ENCODE peak calls at places on chromosomes 2 and 18, in eight cellular contexts. D is tibial nerve; Q is neural progenitor cell; X is A549; O is H9; E is CD4-positive, alpha-beta memory T cell; S is uterus; T is heart left ventricle. K is an unnamed sample.

GRCh38 chr2:187215576-187216240 is 232.3 kb downstream of the CALCRL start:
- DNase-seq in O (no peak), D (no peak), S (no peak), E (no peak), X (no peak), T (no peak), Q (no peak), K (no peak)

GRCh38 chr2:239890347-239890746 is 134.8 kb downstream of the NDUFA10 start:
- DNase-seq in T (no peak), S (no peak), D (no peak), E (no peak), X (no peak), O (peak), Q (no peak), K (peak)

GRCh38 chr18:45839415-45840395 is 14.2 kb downstream of the SIGLEC15 start:
- DNase-seq in O (peak), T (no peak), S (no peak), Q (peak), X (peak), D (no peak), E (peak), K (no peak)

GRCh38 chr18:30675072-30675471 is 367.5 kb downstream of the DSC3 start:
- DNase-seq in Q (no peak), S (no peak), T (no peak), D (no peak), X (no peak), E (no peak), O (no peak), K (no peak)

GRCh38 chr2:173997269-173997668 is 32.1 kb upstream of the SP3 start:
- DNase-seq in D (peak), E (no peak), X (no peak), Q (no peak), O (no peak), T (peak), S (peak), K (peak)

GRCh38 chr2:73823916-73824523 is 4.7 kb upstream of the STAMBP start:
- DNase-seq in Q (peak), O (no peak), D (no peak), X (peak), E (peak), S (peak), T (no peak), K (no peak)

GRCh38 chr2:162261032-162261945 is 18.0 kb upstream of the FAP start:
- DNase-seq in Q (no peak), S (no peak), E (no peak), T (peak), O (no peak), D (no peak), X (no peak), K (peak)

GRCh38 chr2:169039702-169040101 is 8.6 kb upstream of the ABCB11 start:
- DNase-seq in E (no peak), T (no peak), O (no peak), D (no peak), X (no peak), Q (no peak), S (no peak), K (no peak)

GRCh38 chr2:3454802-3455201 is 64.5 kb downstream of the ADI1 start:
- DNase-seq in X (no peak), Q (no peak), E (no peak), S (no peak), O (no peak), D (no peak), T (no peak), K (peak)

GRCh38 chr2:74975016-74975415 is 16.6 kb downstream of the POLE4 start:
- DNase-seq in O (no peak), E (no peak), T (no peak), X (no peak), Q (no peak), S (no peak), D (no peak), K (no peak)

GRCh38 chr2:157329524-157329923 is 3.9 kb upstream of the ERMN start:
- DNase-seq in X (no peak), E (no peak), O (no peak), T (no peak), D (no peak), Q (no peak), S (no peak), K (no peak)

GRCh38 chr2:200408428-200409311 is 101.2 kb downstream of the KCTD18 start:
- DNase-seq in X (peak), S (no peak), T (no peak), O (no peak), D (no peak), E (no peak), Q (no peak), K (no peak)

GRCh38 chr2:145431181-145431951 is 911.4 kb upstream of the ZEB2 start:
- DNase-seq in X (peak), D (no peak), T (no peak), Q (peak), S (no peak), O (peak), E (no peak), K (no peak)

GRCh38 chr2:112692496-112692911 is 28.3 kb upstream of the NT5DC4 start:
- DNase-seq in D (no peak), S (no peak), T (no peak), Q (no peak), O (peak), X (peak), E (peak), K (peak)

GRCh38 chr2:2846379-2847130 is 515.5 kb upstream of the MYT1L start:
- DNase-seq in E (no peak), S (peak), T (peak), X (no peak), O (no peak), Q (no peak), D (no peak), K (no peak)

GRCh38 chr2:85840091-85840490 is 48.7 kb downstream of the ST3GAL5 start:
- DNase-seq in D (no peak), X (no peak), O (no peak), E (peak), S (no peak), Q (no peak), T (no peak), K (no peak)

GRCh38 chr2:239259173-239259572 is 141.6 kb downstream of the HDAC4 start:
- DNase-seq in E (no peak), S (no peak), O (no peak), X (no peak), D (no peak), Q (no peak), T (no peak), K (no peak)

GRCh38 chr18:69495338-69495737 is 94.7 kb downstream of the DOK6 start:
- DNase-seq in E (no peak), D (no peak), O (no peak), X (no peak), T (no peak), Q (no peak), S (no peak), K (no peak)

GRCh38 chr2:101274142-101274541 is 21.5 kb downstream of the CNOT11 start:
- DNase-seq in S (no peak), O (no peak), X (no peak), D (no peak), Q (no peak), T (no peak), E (no peak), K (no peak)

GRCh38 chr2:145753966-145754365 is 1234.0 kb upstream of the ZEB2 start:
- DNase-seq in O (no peak), E (no peak), Q (no peak), X (no peak), T (no peak), S (no peak), D (no peak), K (no peak)

GRCh38 chr2:96531366-96531765 is 5.2 kb upstream of the ARID5A start:
- DNase-seq in O (no peak), Q (no peak), T (no peak), X (no peak), D (no peak), E (no peak), S (peak), K (no peak)

GRCh38 chr2:222950886-222951285 is 90.0 kb downstream of the ACSL3 start:
- DNase-seq in S (no peak), O (no peak), X (no peak), E (no peak), T (no peak), D (no peak), Q (no peak), K (no peak)

GRCh38 chr2:103496850-103497249 is 735.0 kb downstream of the TMEM182 start:
- DNase-seq in T (no peak), O (no peak), X (no peak), Q (no peak), D (no peak), S (no peak), E (no peak), K (no peak)

GRCh38 chr2:203442463-203442862 is 92.6 kb downstream of the RAPH1 start:
- DNase-seq in D (no peak), Q (no peak), X (no peak), S (no peak), T (no peak), E (no peak), O (no peak), K (no peak)

GRCh38 chr2:26481705-26482104 is 3.8 kb upstream of the OTOF start:
- DNase-seq in T (no peak), X (no peak), O (no peak), D (no peak), S (no peak), E (no peak), Q (no peak), K (no peak)

GRCh38 chr18:25873833-25874232 is 216.6 kb downstream of the SS18 start:
- DNase-seq in E (no peak), O (no peak), T (no peak), Q (no peak), D (no peak), S (no peak), X (no peak), K (no peak)

GRCh38 chr2:24832991-24833671 is 39.9 kb downstream of the CENPO start:
- DNase-seq in X (no peak), D (no peak), E (no peak), S (no peak), Q (peak), T (no peak), O (peak), K (no peak)

GRCh38 chr2:182649316-182649715 is 66.7 kb upstream of the DNAJC10 start:
- DNase-seq in D (no peak), Q (peak), T (no peak), E (no peak), S (no peak), X (peak), O (peak), K (no peak)

GRCh38 chr18:51417643-51418483 is 220.4 kb upstream of the MEX3C start:
- DNase-seq in E (no peak), Q (no peak), T (no peak), X (no peak), S (no peak), D (no peak), O (peak), K (no peak)
- H3K27ac ChIP-seq in E (no peak), Q (no peak), T (no peak), X (no peak), S (no peak), D (no peak), O (peak), K (no peak)

GRCh38 chr2:134232461-134232860 is 21.4 kb upstream of the MGAT5 start:
- DNase-seq in S (no peak), Q (no peak), T (no peak), E (peak), D (no peak), X (no peak), O (no peak), K (no peak)
- H3K27ac ChIP-seq in S (no peak), Q (no peak), T (no peak), E (peak), D (no peak), X (no peak), O (no peak), K (no peak)

GRCh38 chr2:44462934-44463849 is 101.4 kb downstream of the CAMKMT start:
- DNase-seq in X (no peak), E (no peak), S (no peak), Q (peak), T (no peak), D (no peak), O (peak), K (no peak)

GRCh38 chr2:44455877-44456276 is 94.1 kb downstream of the CAMKMT start:
- DNase-seq in D (no peak), S (no peak), O (no peak), Q (no peak), T (no peak), E (no peak), X (no peak), K (no peak)

GRCh38 chr2:44464437-44464836 is 102.7 kb downstream of the CAMKMT start:
- DNase-seq in T (no peak), S (no peak), X (no peak), D (no peak), Q (no peak), E (no peak), O (no peak), K (no peak)

GRCh38 chr2:44456946-44457345 is 95.2 kb downstream of the CAMKMT start:
- DNase-seq in D (no peak), S (no peak), O (no peak), T (no peak), X (no peak), Q (no peak), E (no peak), K (no peak)

DNA sequence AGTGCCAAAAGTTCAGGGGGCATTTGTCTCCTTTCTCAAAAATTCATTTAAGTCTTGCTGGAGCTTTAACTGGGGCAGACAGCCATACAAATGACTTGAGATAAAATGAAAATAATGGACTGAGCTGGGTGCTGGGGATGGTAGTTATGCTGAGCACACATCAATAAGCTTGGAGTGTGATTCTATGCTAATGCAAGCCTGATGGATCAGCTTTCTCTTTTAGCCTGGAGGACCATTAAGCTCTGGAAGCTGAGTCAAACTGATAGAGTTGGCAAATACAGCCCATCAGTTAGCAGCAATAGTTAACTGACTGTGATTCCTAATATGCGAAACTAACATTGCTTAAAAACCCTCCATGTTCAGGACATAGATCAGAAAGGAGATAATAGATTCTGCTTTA is 98.0 kb downstream of the CAMKMT start:
- DNase-seq in T (no peak), D (no peak), Q (peak), E (no peak), O (no peak), X (no peak), S (no peak), K (no peak)
- H3K27ac ChIP-seq in T (no peak), D (no peak), Q (no peak), E (no peak), O (no peak), X (no peak), S (no peak), K (no peak)

GRCh38 chr2:204715332-204715731 is 170.1 kb downstream of the PARD3B start:
- DNase-seq in X (no peak), Q (no peak), D (no peak), S (no peak), E (no peak), O (no peak), T (no peak), K (no peak)

GRCh38 chr2:204717591-204717990 is 172.3 kb downstream of the PARD3B start:
- DNase-seq in X (no peak), T (no peak), S (no peak), D (no peak), Q (no peak), O (no peak), E (no peak), K (no peak)

GRCh38 chr2:204718607-204719006 is 173.3 kb downstream of the PARD3B start:
- DNase-seq in Q (no peak), D (no peak), X (no peak), E (no peak), S (no peak), T (no peak), O (no peak), K (no peak)

DNA sequence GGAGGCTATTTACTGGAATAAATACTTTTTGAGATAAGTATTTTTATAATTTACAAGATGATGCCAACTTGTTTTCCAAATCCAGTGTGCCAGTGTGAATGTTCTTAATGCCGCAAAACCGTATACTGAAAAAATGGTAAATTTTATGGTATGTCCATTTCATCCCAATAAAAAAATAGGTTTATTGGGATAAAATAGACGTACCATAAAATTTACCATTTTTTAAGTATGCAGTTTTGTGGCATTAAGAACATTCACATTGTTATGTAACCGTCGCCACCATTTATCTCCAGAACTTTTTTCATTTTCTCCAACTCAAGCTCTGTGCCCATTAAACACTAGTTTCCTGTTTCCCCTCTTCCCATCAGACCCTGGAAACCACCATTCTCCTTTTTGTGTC is 167.9 kb downstream of the PARD3B start:
- DNase-seq in D (no peak), S (no peak), X (no peak), O (no peak), Q (no peak), T (no peak), E (no peak), K (no peak)
- H3K27ac ChIP-seq in D (no peak), S (no peak), X (no peak), O (no peak), Q (no peak), T (no peak), E (no peak), K (no peak)

GRCh38 chr2:10307561-10308156 is 5.0 kb downstream of the HPCAL1 start:
- DNase-seq in E (no peak), S (no peak), Q (no peak), O (no peak), T (no peak), D (no peak), X (no peak), K (no peak)
- H3K27ac ChIP-seq in E (no peak), S (peak), Q (no peak), O (no peak), T (no peak), D (no peak), X (no peak), K (no peak)